ENCODE peak calls at places on chromosomes 7 and 10, in ten cellular contexts. C, Y, K, W, S, A, J, L, N and U are unnamed samples.

GRCh38 chr10:116385994-116386809 is 41.4 kb upstream of the PNLIPRP3 start:
- DNase-seq in C (peak; percentile 50), Y (no peak), K (no peak), W (no peak), S (no peak), A (no peak), J (no peak), L (no peak), N (no peak), U (no peak)

GRCh38 chr10:78846071-78846470 is 222.7 kb upstream of the ZMIZ1 start:
- DNase-seq in C (no peak), Y (no peak), K (no peak), W (no peak), S (no peak), A (no peak), J (no peak), L (no peak), N (no peak), U (no peak)

GRCh38 chr10:7397636-7398035 is 13.2 kb downstream of the SFMBT2 start:
- DNase-seq in C (no peak), Y (no peak), K (no peak), W (peak; percentile 76), S (no peak), A (no peak), J (no peak), L (no peak), N (no peak), U (no peak)

GRCh38 chr10:84224411-84225028 is 824 bp downstream of the LRIT2 start:
- DNase-seq in C (peak; percentile 46), Y (no peak), K (peak; percentile 32), W (no peak), S (no peak), A (no peak), J (no peak), L (peak; percentile 31), N (no peak), U (no peak)

GRCh38 chr7:120586561-120586960 is 271.4 kb downstream of the TSPAN12 start:
- DNase-seq in C (no peak), Y (no peak), K (no peak), W (no peak), S (no peak), A (no peak), J (no peak), L (no peak), N (no peak), U (no peak)

GRCh38 chr7:140672382-140673062 is at the start of gene ADCK2:
- DNase-seq in C (peak; percentile 77), Y (peak; percentile 76), K (no peak), W (peak; percentile 72), S (no peak), A (peak; percentile 71), J (peak; percentile 58), L (no peak), N (peak; percentile 69), U (peak; percentile 47)

GRCh38 chr10:118798186-118798811 is 43.5 kb upstream of the CACUL1 start:
- DNase-seq in C (no peak), Y (no peak), K (peak; percentile 16), W (no peak), S (no peak), A (no peak), J (peak; percentile 33), L (no peak), N (no peak), U (no peak)

GRCh38 chr10:106537866-106538265 is 626.6 kb downstream of the SORCS1 start:
- DNase-seq in C (no peak), Y (no peak), K (no peak), W (no peak), S (no peak), A (no peak), J (no peak), L (no peak), N (no peak), U (no peak)

GRCh38 chr10:6297951-6298381 is 95.2 kb downstream of the PFKFB3 start:
- DNase-seq in C (no peak), Y (no peak), K (peak; percentile 74), W (no peak), S (no peak), A (peak; percentile 81), J (no peak), L (no peak), N (peak; percentile 64), U (no peak)

GRCh38 chr7:127751062-127751722 is 99.2 kb downstream of the SND1 start:
- DNase-seq in C (no peak), Y (no peak), K (no peak), W (no peak), S (peak; percentile 62), A (no peak), J (no peak), L (no peak), N (no peak), U (no peak)

GRCh38 chr10:74282853-74283205 is 131.8 kb downstream of the ADK start:
- DNase-seq in C (no peak), Y (no peak), K (no peak), W (no peak), S (no peak), A (no peak), J (no peak), L (no peak), N (no peak), U (no peak)

GRCh38 chr7:17007841-17008240 is 126.1 kb upstream of the AGR3 start:
- DNase-seq in C (no peak), Y (no peak), K (no peak), W (no peak), S (no peak), A (no peak), J (no peak), L (no peak), N (no peak), U (no peak)

GRCh38 chr10:108749042-108749441 is 1174.3 kb downstream of the XPNPEP1 start:
- DNase-seq in C (no peak), Y (no peak), K (no peak), W (no peak), S (no peak), A (no peak), J (no peak), L (no peak), N (no peak), U (no peak)
- H3K9me3 ChIP-seq in C (no peaks in the 10 kb centered on the region), Y (no peaks in the 10 kb centered on the region), K (no peaks in the 10 kb centered on the region), W (no peaks in the 10 kb centered on the region), S (no peaks in the 10 kb centered on the region), A (no peaks in the 10 kb centered on the region), J (no peaks in the 10 kb centered on the region), L (no peaks in the 10 kb centered on the region), N (no peaks in the 10 kb centered on the region), U (no peaks in the 10 kb centered on the region)

DNA sequence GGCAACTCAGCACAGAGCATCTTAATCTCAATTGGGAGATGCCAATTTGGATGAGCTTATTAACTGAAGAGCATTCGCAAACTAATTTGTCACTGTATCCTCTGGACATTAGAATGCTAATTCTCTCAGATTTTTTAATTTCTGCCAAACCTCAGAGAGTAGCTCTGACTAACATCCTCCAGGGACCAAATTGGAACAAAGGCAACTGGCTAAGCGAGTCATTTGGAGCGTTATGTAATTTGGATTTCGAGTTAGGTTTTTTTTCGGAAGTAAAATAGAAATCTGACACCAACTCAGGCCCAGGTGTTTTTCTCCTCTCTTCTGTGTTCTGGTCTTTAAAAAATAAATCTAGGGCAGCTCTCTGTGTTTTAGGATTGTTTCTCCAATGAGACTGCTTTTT is 202.0 kb downstream of the BMPER start:
- DNase-seq in C (no peak), Y (no peak), K (no peak), W (no peak), S (no peak), A (no peak), J (no peak), L (no peak), N (no peak), U (no peak)
- H3K9me3 ChIP-seq in C (no peaks in the 10 kb centered on the region), Y (no peaks in the 10 kb centered on the region), K (no peaks in the 10 kb centered on the region), W (no peaks in the 10 kb centered on the region), S (no peaks in the 10 kb centered on the region), A (no peaks in the 10 kb centered on the region), J (no peaks in the 10 kb centered on the region), L (no peaks in the 10 kb centered on the region), N (peaks cover 5% of the 10 kb centered on the region), U (no peaks in the 10 kb centered on the region)

GRCh38 chr7:157656195-157656769 is 319.5 kb downstream of the DNAJB6 start:
- DNase-seq in C (no peak), Y (no peak), K (peak; percentile 51), W (no peak), S (no peak), A (no peak), J (no peak), L (no peak), N (no peak), U (no peak)

GRCh38 chr7:157658851-157659412 is 322.1 kb downstream of the DNAJB6 start:
- DNase-seq in C (no peak), Y (no peak), K (peak; percentile 39), W (no peak), S (no peak), A (no peak), J (no peak), L (no peak), N (no peak), U (no peak)

GRCh38 chr7:157661611-157661975 is 324.8 kb downstream of the DNAJB6 start:
- DNase-seq in C (no peak), Y (no peak), K (peak; percentile 51), W (no peak), S (no peak), A (no peak), J (no peak), L (no peak), N (no peak), U (no peak)

GRCh38 chr7:157660971-157661610 is 324.3 kb downstream of the DNAJB6 start:
- DNase-seq in C (no peak), Y (no peak), K (peak; percentile 49), W (no peak), S (no peak), A (no peak), J (no peak), L (no peak), N (no peak), U (no peak)

DNA sequence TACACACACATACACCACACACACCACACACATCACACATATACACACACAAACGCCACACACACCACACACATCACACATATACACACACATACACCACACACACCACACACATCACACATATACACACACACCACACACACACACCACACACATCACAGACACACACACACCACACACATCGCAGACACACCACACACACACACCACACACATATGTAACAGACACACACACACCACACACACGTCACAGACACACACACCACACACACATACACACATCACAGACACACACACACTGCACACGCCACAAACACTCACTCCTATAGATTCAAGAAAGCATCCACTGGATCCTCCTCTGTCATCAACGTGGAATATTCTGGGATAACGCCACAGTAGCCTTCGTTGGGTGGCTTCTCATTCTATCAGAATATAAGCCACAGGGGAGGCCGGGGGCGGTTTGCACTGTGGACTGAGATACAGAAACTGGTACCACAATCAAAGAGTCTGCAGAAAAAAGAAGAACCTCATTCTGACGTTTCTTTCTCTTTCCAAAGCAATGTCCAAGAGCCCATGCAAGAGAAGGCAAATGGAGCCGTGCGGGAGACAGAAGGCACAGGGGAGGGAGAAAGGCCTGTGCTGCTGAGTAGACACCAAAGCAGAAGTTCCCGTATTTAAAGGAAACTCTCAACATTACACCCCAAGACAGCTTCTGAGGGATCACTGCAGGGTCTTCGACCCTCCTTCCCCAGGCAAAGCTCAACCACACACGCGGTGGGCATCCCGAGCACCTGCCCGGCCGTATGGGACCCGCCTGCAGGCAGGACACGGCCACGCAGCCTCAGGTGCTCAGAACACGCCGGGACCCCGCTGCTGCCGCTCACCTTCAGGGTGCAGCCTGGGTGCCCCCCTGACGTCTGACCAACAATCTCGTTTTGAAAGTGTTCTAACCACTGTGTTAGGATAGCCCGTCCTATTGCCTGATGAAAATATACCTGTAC is 321.2 kb downstream of the DNAJB6 start:
- DNase-seq in C (no peak), Y (no peak), K (peak; percentile 43), W (no peak), S (no peak), A (no peak), J (no peak), L (no peak), N (no peak), U (no peak)
- H3K9me3 ChIP-seq in C (no peaks in the 10 kb centered on the region), Y (no peaks in the 10 kb centered on the region), K (no peaks in the 10 kb centered on the region), W (no peaks in the 10 kb centered on the region), S (peaks cover 82% of the 10 kb centered on the region), A (no peaks in the 10 kb centered on the region), J (no peaks in the 10 kb centered on the region), L (peaks cover 22% of the 10 kb centered on the region), N (no peaks in the 10 kb centered on the region), U (no peaks in the 10 kb centered on the region)

GRCh38 chr10:82252081-82252480 is 377.1 kb downstream of the NRG3 start:
- DNase-seq in C (no peak), Y (no peak), K (no peak), W (no peak), S (no peak), A (no peak), J (no peak), L (no peak), N (no peak), U (no peak)
- H3K9me3 ChIP-seq in C (no peaks in the 10 kb centered on the region), Y (no peaks in the 10 kb centered on the region), K (no peaks in the 10 kb centered on the region), W (no peaks in the 10 kb centered on the region), S (peaks cover 17% of the 10 kb centered on the region), A (no peaks in the 10 kb centered on the region), J (no peaks in the 10 kb centered on the region), L (no peaks in the 10 kb centered on the region), N (no peaks in the 10 kb centered on the region), U (no peaks in the 10 kb centered on the region)